ENCODE peak calls at places on chromosomes 11 and 22, in four cellular contexts. U, R, E and T are unnamed samples.

GRCh38 chr11:128318856-128319474 is 268.4 kb downstream of the ETS1 start:
- DNase-seq in U (no peak), R (no peak), E (no peak), T (no peak)

GRCh38 chr22:27752771-27753170 is 48.8 kb downstream of the MN1 start:
- DNase-seq in U (peak), E (no peak), R (peak), T (no peak)

GRCh38 chr11:27395556-27396258 is 32.7 kb upstream of the CCDC34 start:
- DNase-seq in E (peak), R (peak), U (no peak), T (peak)

GRCh38 chr22:36328635-36329216 is 59.0 kb downstream of the MYH9 start:
- DNase-seq in U (peak), E (peak), R (peak), T (peak)

GRCh38 chr22:33811686-33812085 is 108.6 kb downstream of the LARGE1 start:
- DNase-seq in U (peak), R (no peak), E (peak), T (no peak)

GRCh38 chr11:66373261-66373660 is 1.7 kb upstream of the SLC29A2 start:
- DNase-seq in E (no peak), R (no peak), U (no peak), T (no peak)

GRCh38 chr22:45911601-45912271 is 65.2 kb downstream of the WNT7B start:
- DNase-seq in R (peak), U (peak), E (no peak), T (no peak)

GRCh38 chr11:13135385-13136271 is 126.5 kb downstream of the RASSF10 start:
- DNase-seq in E (peak), R (no peak), U (peak), T (no peak)

GRCh38 chr11:113385749-113386148 is 1.8 kb upstream of the ANKK1 start:
- DNase-seq in E (no peak), U (no peak), R (peak), T (no peak)

GRCh38 chr11:81990659-81991443 is 742.8 kb downstream of the FAM181B start:
- DNase-seq in U (no peak), R (no peak), E (no peak), T (no peak)

GRCh38 chr11:2436013-2436520 is 8.2 kb downstream of the TRPM5 start:
- DNase-seq in E (no peak), R (no peak), U (no peak), T (no peak)

GRCh38 chr11:10351768-10352641 is 47.1 kb downstream of the ADM start:
- DNase-seq in U (peak), R (peak), E (peak), T (peak)

GRCh38 chr22:46374663-46375474 is 39.4 kb downstream of the TRMU start:
- DNase-seq in R (peak), U (no peak), E (no peak), T (no peak)

GRCh38 chr11:78231962-78232459 is 43.3 kb downstream of the USP35 start:
- DNase-seq in E (no peak), U (peak), R (peak), T (no peak)

DNA sequence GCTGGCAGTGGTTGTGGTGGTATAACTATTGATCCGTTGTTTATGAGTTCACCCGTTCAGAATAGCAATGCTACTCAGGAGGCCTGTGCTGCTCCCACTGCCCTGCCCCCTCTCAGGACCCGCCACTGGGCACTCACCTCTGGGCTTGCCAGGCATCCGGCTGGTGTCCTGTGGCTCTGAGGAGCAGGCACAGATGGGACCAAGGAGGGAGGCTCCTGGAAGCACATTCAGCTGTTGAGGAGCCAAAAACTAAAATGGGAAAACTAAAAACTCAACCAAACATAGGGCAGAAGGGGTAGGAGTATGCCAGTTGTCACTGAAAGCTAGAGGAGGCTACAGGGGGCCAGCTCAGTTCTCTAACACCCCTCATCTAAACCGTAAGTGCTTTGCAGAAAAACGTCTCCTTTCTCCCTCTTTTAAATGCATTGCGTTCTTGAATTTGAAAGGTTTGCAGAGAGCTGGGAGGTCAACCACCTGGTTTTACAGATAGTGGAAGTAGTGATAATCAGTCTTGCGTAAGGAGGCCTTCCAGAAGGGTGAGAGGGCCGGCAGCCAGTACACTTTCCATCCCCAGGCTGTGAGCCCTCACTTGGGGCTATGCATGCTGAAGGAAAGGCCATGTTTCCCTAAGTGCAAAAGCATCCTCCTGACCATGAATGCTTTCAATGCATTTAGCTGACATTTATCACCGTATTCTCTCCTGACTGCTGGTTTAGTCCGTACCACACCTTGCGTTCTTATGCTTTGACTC is 547.4 kb downstream of the NTM start:
- DNase-seq in R (no peak), E (no peak), U (no peak), T (no peak)
- H3K4me3 ChIP-seq in R (no peak), E (no peak), U (no peak), T (no peak)

DNA sequence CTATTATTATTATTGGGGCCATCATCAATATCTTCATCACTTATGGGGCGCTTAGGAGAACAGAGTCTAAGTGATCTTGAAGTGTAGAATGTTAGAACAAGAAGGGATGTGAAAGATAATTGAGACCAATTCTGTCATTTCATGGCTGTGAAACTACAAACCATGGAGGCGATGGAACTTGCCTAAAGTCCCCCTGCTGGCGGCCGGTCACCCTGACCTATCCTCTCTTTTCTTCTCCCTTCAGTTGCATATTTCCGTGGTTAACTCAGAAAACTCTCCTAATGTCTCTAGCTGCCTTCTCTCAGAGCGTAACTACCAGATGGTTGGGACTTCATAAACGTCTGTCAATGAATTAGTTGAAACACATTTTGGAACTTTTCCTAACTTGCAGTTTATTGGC is 6.6 kb upstream of the OR4B1 start:
- DNase-seq in U (peak), R (no peak), E (no peak), T (no peak)
- TF ChIP-seq CTCF in U (peak), R (no peak), E (no peak), T (peak)

GRCh38 chr11:118889796-118890195 is 6.1 kb downstream of the CXCR5 start:
- DNase-seq in R (peak), E (no peak), U (peak), T (no peak)

GRCh38 chr11:118892964-118893363 is 9.3 kb downstream of the CXCR5 start:
- DNase-seq in U (no peak), E (no peak), R (no peak), T (no peak)

GRCh38 chr11:118894192-118894591 is 10.5 kb downstream of the CXCR5 start:
- DNase-seq in U (no peak), R (no peak), E (no peak), T (no peak)

GRCh38 chr11:118893662-118894061 is 10.0 kb downstream of the CXCR5 start:
- DNase-seq in E (no peak), U (no peak), R (no peak), T (no peak)

GRCh38 chr11:118892515-118892914 is 8.8 kb downstream of the CXCR5 start:
- DNase-seq in U (no peak), E (no peak), R (no peak), T (no peak)
- H3K4me3 ChIP-seq in U (no peak), E (no peak), R (no peak), T (no peak)

GRCh38 chr11:69662021-69662698 is 13.0 kb downstream of the LTO1 start:
- DNase-seq in R (no peak), E (no peak), U (peak), T (no peak)
- TF ChIP-seq CTCF in R (peak), E (no peak), U (peak), T (peak)

DNA sequence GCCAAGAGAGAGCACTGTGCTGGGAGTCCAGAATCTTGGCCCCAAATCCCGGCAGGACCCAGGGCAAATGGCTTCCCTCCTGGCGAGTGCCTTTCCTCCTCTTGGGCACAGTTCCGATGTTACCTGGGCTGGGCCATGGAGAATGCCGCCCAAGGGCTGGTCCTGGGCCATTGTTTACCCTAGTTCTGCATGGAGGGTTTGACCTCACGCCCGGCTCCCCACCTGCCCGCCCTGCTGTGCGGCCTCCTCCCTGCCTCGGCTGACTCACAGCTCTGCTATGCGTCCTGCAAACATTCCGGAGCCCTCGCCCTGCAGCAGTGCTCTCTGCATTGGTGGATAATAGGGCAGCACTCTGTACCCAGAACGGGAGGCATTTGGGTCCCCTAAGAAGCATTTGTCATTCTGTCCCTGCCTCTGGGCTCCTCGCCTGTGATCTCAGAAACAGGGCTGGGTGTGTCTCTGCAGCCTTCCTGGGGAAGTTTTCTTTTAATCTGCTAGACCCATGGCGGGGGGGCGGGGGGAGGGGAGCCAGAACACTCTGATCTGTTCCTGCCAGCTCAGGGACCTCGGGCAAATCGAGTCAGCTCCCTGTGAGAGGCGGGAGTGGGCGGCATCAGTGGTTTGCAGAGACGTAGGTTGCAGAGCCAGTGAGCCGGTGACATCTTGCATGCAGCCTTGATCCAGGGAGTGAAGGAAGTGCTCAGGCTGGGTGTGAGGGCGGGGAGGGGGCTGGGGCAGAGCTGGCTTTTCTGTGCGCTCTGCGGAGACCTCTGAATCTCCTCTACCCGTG is 32.9 kb upstream of the SMIM38 start:
- DNase-seq in R (peak), E (no peak), U (peak), T (peak)
- H3K4me3 ChIP-seq in R (no peak), E (peak), U (no peak), T (peak)

DNA sequence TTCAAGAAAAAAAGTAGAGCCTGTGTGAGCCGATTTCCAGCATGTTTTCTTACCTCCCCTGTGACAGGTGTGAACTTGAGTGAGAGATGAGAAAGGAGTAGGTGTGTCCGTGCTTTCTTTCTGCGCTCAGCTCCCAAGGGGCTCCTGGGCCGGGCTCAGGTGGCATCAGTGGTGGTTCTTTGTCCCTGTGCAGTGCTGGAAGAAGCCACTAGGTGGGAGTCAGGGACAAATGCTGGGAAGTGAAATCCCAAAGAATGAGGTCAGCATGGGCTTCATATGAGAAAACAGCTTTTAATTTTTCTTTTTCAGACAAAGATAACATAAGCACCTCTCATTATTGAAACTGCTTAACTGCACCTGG is 57.8 kb downstream of the PPFIBP2 start:
- DNase-seq in R (peak), E (no peak), U (peak), T (no peak)
- TF ChIP-seq CTCF in R (peak), E (peak), U (peak), T (peak)

DNA sequence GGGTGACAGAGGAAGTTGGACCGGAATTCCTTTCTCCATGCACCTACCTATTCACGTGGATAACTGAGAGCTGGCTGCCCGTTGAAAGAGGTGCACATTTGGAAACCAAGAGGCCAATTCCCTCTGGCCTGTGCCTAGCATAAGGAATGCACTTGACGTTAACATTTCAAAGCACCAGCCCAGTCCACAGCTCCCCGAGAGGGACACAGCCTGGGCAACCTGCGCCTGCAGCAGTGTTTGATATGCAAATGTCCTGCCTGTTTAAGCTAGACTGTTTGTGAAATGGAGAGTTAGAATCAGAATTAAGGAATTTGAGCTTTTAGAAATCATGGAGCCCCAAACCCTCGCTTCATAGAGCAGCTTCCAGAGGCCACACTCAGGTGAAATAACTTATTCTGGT is 126.1 kb downstream of the DSCAML1 start:
- DNase-seq in R (no peak), U (no peak), E (no peak), T (no peak)
- H3K4me3 ChIP-seq in R (no peak), U (no peak), E (no peak), T (no peak)